ENCODE peak calls at places on chromosomes 7 and 10, in seven cellular contexts. One of them, this sample, is unnamed.
A peak's percentile ranks its signal among the peaks of the same experiment; 100 is the strongest.

GRCh38 chr10:132986576-132986975 is 44.2 kb upstream of the CFAP46 start:
- DNase-seq in uterus: no peak
- DNase-seq in activated T-cell treated with anti-CD3 and anti-CD28 coated beads, Interleukin-2, amount 50 U/mL, for 4 hours: no peak
- DNase-seq in CD4-positive, CD25-positive, alpha-beta regulatory T cell: no peak
- DNase-seq in ureter: no peak
- DNase-seq in fibroblast of lung: no peak
- DNase-seq in occipital lobe: no peak
- DNase-seq in this sample: no peak

GRCh38 chr7:17878621-17879020 is 61.7 kb downstream of the SNX13 start:
- DNase-seq in fibroblast of lung: no peak
- DNase-seq in occipital lobe: no peak
- DNase-seq in uterus: no peak
- DNase-seq in activated T-cell treated with anti-CD3 and anti-CD28 coated beads, Interleukin-2, amount 50 U/mL, for 4 hours: no peak
- DNase-seq in ureter: no peak
- DNase-seq in CD4-positive, CD25-positive, alpha-beta regulatory T cell: no peak
- DNase-seq in this sample: no peak

GRCh38 chr10:88934900-88935672 is 17.5 kb downstream of the ACTA2 start:
- DNase-seq in fibroblast of lung: peak; percentile 89
- DNase-seq in occipital lobe: peak; percentile 45
- DNase-seq in CD4-positive, CD25-positive, alpha-beta regulatory T cell: peak; percentile 78
- DNase-seq in activated T-cell treated with anti-CD3 and anti-CD28 coated beads, Interleukin-2, amount 50 U/mL, for 4 hours: peak; percentile 67
- DNase-seq in ureter: peak; percentile 82
- DNase-seq in uterus: peak; percentile 78
- DNase-seq in this sample: no peak

GRCh38 chr7:94877731-94878670 is 29.4 kb upstream of the PPP1R9A start:
- DNase-seq in fibroblast of lung: no peak
- DNase-seq in CD4-positive, CD25-positive, alpha-beta regulatory T cell: no peak
- DNase-seq in activated T-cell treated with anti-CD3 and anti-CD28 coated beads, Interleukin-2, amount 50 U/mL, for 4 hours: no peak
- DNase-seq in uterus: no peak
- DNase-seq in occipital lobe: no peak
- DNase-seq in ureter: no peak
- DNase-seq in this sample: no peak

GRCh38 chr7:158907390-158907789 is 51.0 kb downstream of the DYNC2I1 start:
- DNase-seq in CD4-positive, CD25-positive, alpha-beta regulatory T cell: no peak
- DNase-seq in occipital lobe: no peak
- DNase-seq in activated T-cell treated with anti-CD3 and anti-CD28 coated beads, Interleukin-2, amount 50 U/mL, for 4 hours: no peak
- DNase-seq in uterus: no peak
- DNase-seq in ureter: no peak
- DNase-seq in fibroblast of lung: no peak
- DNase-seq in this sample: no peak

GRCh38 chr7:568681-569035 is 49.0 kb upstream of the PDGFA start:
- DNase-seq in ureter: no peak
- DNase-seq in fibroblast of lung: peak; percentile 21
- DNase-seq in uterus: no peak
- DNase-seq in occipital lobe: no peak
- DNase-seq in CD4-positive, CD25-positive, alpha-beta regulatory T cell: no peak
- DNase-seq in activated T-cell treated with anti-CD3 and anti-CD28 coated beads, Interleukin-2, amount 50 U/mL, for 4 hours: no peak
- DNase-seq in this sample: no peak

GRCh38 chr7:30173058-30173897 is 38.5 kb downstream of the MTURN start:
- DNase-seq in uterus: peak; percentile 52
- DNase-seq in activated T-cell treated with anti-CD3 and anti-CD28 coated beads, Interleukin-2, amount 50 U/mL, for 4 hours: no peak
- DNase-seq in fibroblast of lung: peak; percentile 92
- DNase-seq in CD4-positive, CD25-positive, alpha-beta regulatory T cell: no peak
- DNase-seq in occipital lobe: peak; percentile 89
- DNase-seq in ureter: peak; percentile 77
- DNase-seq in this sample: peak; percentile 68

GRCh38 chr7:116167177-116167576 is 43.2 kb upstream of the TES start:
- DNase-seq in activated T-cell treated with anti-CD3 and anti-CD28 coated beads, Interleukin-2, amount 50 U/mL, for 4 hours: no peak
- DNase-seq in CD4-positive, CD25-positive, alpha-beta regulatory T cell: peak; percentile 9
- DNase-seq in uterus: no peak
- DNase-seq in occipital lobe: no peak
- DNase-seq in fibroblast of lung: no peak
- DNase-seq in ureter: no peak
- DNase-seq in this sample: no peak

GRCh38 chr10:49569031-49569765 is 30.3 kb upstream of the ERCC6 start:
- DNase-seq in ureter: no peak
- DNase-seq in occipital lobe: no peak
- DNase-seq in fibroblast of lung: peak; percentile 31
- DNase-seq in CD4-positive, CD25-positive, alpha-beta regulatory T cell: no peak
- DNase-seq in uterus: no peak
- DNase-seq in activated T-cell treated with anti-CD3 and anti-CD28 coated beads, Interleukin-2, amount 50 U/mL, for 4 hours: no peak
- DNase-seq in this sample: no peak

GRCh38 chr7:110595694-110596093 is 495.2 kb upstream of the LRRN3 start:
- DNase-seq in ureter: no peak
- DNase-seq in CD4-positive, CD25-positive, alpha-beta regulatory T cell: no peak
- DNase-seq in fibroblast of lung: no peak
- DNase-seq in activated T-cell treated with anti-CD3 and anti-CD28 coated beads, Interleukin-2, amount 50 U/mL, for 4 hours: no peak
- DNase-seq in occipital lobe: no peak
- DNase-seq in uterus: no peak
- DNase-seq in this sample: no peak

GRCh38 chr7:93047514-93048099 is 70.2 kb downstream of the SAMD9 start:
- DNase-seq in CD4-positive, CD25-positive, alpha-beta regulatory T cell: no peak
- DNase-seq in uterus: no peak
- DNase-seq in activated T-cell treated with anti-CD3 and anti-CD28 coated beads, Interleukin-2, amount 50 U/mL, for 4 hours: no peak
- DNase-seq in fibroblast of lung: no peak
- DNase-seq in occipital lobe: no peak
- DNase-seq in ureter: no peak
- DNase-seq in this sample: no peak

GRCh38 chr10:100303724-100304319 is 17.3 kb upstream of the BLOC1S2 start:
- DNase-seq in occipital lobe: no peak
- DNase-seq in fibroblast of lung: peak; percentile 49
- DNase-seq in activated T-cell treated with anti-CD3 and anti-CD28 coated beads, Interleukin-2, amount 50 U/mL, for 4 hours: no peak
- DNase-seq in ureter: no peak
- DNase-seq in uterus: no peak
- DNase-seq in CD4-positive, CD25-positive, alpha-beta regulatory T cell: no peak
- DNase-seq in this sample: no peak

GRCh38 chr10:132876967-132877366 is 65.4 kb downstream of the CFAP46 start:
- DNase-seq in uterus: peak; percentile 5
- DNase-seq in occipital lobe: no peak
- DNase-seq in activated T-cell treated with anti-CD3 and anti-CD28 coated beads, Interleukin-2, amount 50 U/mL, for 4 hours: peak; percentile 3
- DNase-seq in ureter: peak; percentile 30
- DNase-seq in CD4-positive, CD25-positive, alpha-beta regulatory T cell: no peak
- DNase-seq in fibroblast of lung: no peak
- DNase-seq in this sample: no peak

GRCh38 chr10:21372651-21373410 is 152.7 kb downstream of the SKIDA1 start:
- DNase-seq in fibroblast of lung: peak; percentile 92
- DNase-seq in activated T-cell treated with anti-CD3 and anti-CD28 coated beads, Interleukin-2, amount 50 U/mL, for 4 hours: no peak
- DNase-seq in uterus: peak; percentile 62
- DNase-seq in occipital lobe: no peak
- DNase-seq in ureter: peak; percentile 64
- DNase-seq in CD4-positive, CD25-positive, alpha-beta regulatory T cell: peak; percentile 31
- DNase-seq in this sample: no peak

GRCh38 chr7:22900784-22901183 is 78.1 kb upstream of the TOMM7 start:
- DNase-seq in activated T-cell treated with anti-CD3 and anti-CD28 coated beads, Interleukin-2, amount 50 U/mL, for 4 hours: no peak
- DNase-seq in uterus: no peak
- DNase-seq in CD4-positive, CD25-positive, alpha-beta regulatory T cell: no peak
- DNase-seq in ureter: no peak
- DNase-seq in fibroblast of lung: no peak
- DNase-seq in occipital lobe: no peak
- DNase-seq in this sample: no peak

GRCh38 chr10:34789993-34790506 is 25.0 kb downstream of the PARD3 start:
- DNase-seq in activated T-cell treated with anti-CD3 and anti-CD28 coated beads, Interleukin-2, amount 50 U/mL, for 4 hours: no peak
- DNase-seq in CD4-positive, CD25-positive, alpha-beta regulatory T cell: no peak
- DNase-seq in occipital lobe: no peak
- DNase-seq in fibroblast of lung: no peak
- DNase-seq in uterus: no peak
- DNase-seq in ureter: no peak
- DNase-seq in this sample: no peak

GRCh38 chr7:132548489-132549078 is 27.7 kb downstream of the PLXNA4 start:
- DNase-seq in ureter: no peak
- DNase-seq in CD4-positive, CD25-positive, alpha-beta regulatory T cell: no peak
- DNase-seq in uterus: no peak
- DNase-seq in fibroblast of lung: peak; percentile 50
- DNase-seq in activated T-cell treated with anti-CD3 and anti-CD28 coated beads, Interleukin-2, amount 50 U/mL, for 4 hours: no peak
- DNase-seq in occipital lobe: no peak
- DNase-seq in this sample: no peak

GRCh38 chr7:4189151-4189570 is 492.9 kb upstream of the FOXK1 start:
- DNase-seq in fibroblast of lung: peak; percentile 55
- DNase-seq in occipital lobe: peak; percentile 62
- DNase-seq in activated T-cell treated with anti-CD3 and anti-CD28 coated beads, Interleukin-2, amount 50 U/mL, for 4 hours: no peak
- DNase-seq in ureter: peak; percentile 94
- DNase-seq in CD4-positive, CD25-positive, alpha-beta regulatory T cell: no peak
- DNase-seq in uterus: peak; percentile 91
- DNase-seq in this sample: peak; percentile 30

GRCh38 chr10:124568339-124568738 is 106.7 kb downstream of the LHPP start:
- DNase-seq in CD4-positive, CD25-positive, alpha-beta regulatory T cell: no peak
- DNase-seq in activated T-cell treated with anti-CD3 and anti-CD28 coated beads, Interleukin-2, amount 50 U/mL, for 4 hours: no peak
- DNase-seq in fibroblast of lung: no peak
- DNase-seq in occipital lobe: no peak
- DNase-seq in uterus: no peak
- DNase-seq in ureter: no peak
- DNase-seq in this sample: no peak

GRCh38 chr7:64558781-64559180 is 4.1 kb downstream of the ZNF680 start:
- DNase-seq in CD4-positive, CD25-positive, alpha-beta regulatory T cell: no peak
- DNase-seq in ureter: no peak
- DNase-seq in activated T-cell treated with anti-CD3 and anti-CD28 coated beads, Interleukin-2, amount 50 U/mL, for 4 hours: no peak
- DNase-seq in occipital lobe: no peak
- DNase-seq in uterus: no peak
- DNase-seq in fibroblast of lung: no peak
- DNase-seq in this sample: no peak

GRCh38 chr10:124688889-124689670 is 55.1 kb downstream of the FAM53B start:
- DNase-seq in uterus: no peak
- DNase-seq in activated T-cell treated with anti-CD3 and anti-CD28 coated beads, Interleukin-2, amount 50 U/mL, for 4 hours: peak; percentile 29
- DNase-seq in CD4-positive, CD25-positive, alpha-beta regulatory T cell: peak; percentile 54
- DNase-seq in fibroblast of lung: no peak
- DNase-seq in occipital lobe: no peak
- DNase-seq in ureter: no peak
- DNase-seq in this sample: no peak

GRCh38 chr7:1558181-1558811 is 2.3 kb upstream of the TMEM184A start:
- DNase-seq in occipital lobe: no peak
- DNase-seq in activated T-cell treated with anti-CD3 and anti-CD28 coated beads, Interleukin-2, amount 50 U/mL, for 4 hours: no peak
- DNase-seq in ureter: no peak
- DNase-seq in CD4-positive, CD25-positive, alpha-beta regulatory T cell: no peak
- DNase-seq in uterus: no peak
- DNase-seq in fibroblast of lung: no peak
- DNase-seq in this sample: no peak

GRCh38 chr10:36469585-36469984 is 655.8 kb upstream of the ANKRD30A start:
- DNase-seq in occipital lobe: no peak
- DNase-seq in ureter: no peak
- DNase-seq in CD4-positive, CD25-positive, alpha-beta regulatory T cell: no peak
- DNase-seq in uterus: no peak
- DNase-seq in fibroblast of lung: no peak
- DNase-seq in activated T-cell treated with anti-CD3 and anti-CD28 coated beads, Interleukin-2, amount 50 U/mL, for 4 hours: no peak
- DNase-seq in this sample: no peak

GRCh38 chr7:25619963-25620799 is 391.9 kb upstream of the NPVF start:
- DNase-seq in activated T-cell treated with anti-CD3 and anti-CD28 coated beads, Interleukin-2, amount 50 U/mL, for 4 hours: no peak
- DNase-seq in occipital lobe: no peak
- DNase-seq in ureter: peak; percentile 64
- DNase-seq in uterus: peak; percentile 63
- DNase-seq in CD4-positive, CD25-positive, alpha-beta regulatory T cell: peak; percentile 8
- DNase-seq in fibroblast of lung: peak; percentile 9
- DNase-seq in this sample: peak; percentile 18

GRCh38 chr10:100993986-100994708 is 5.5 kb upstream of the LZTS2 start:
- DNase-seq in activated T-cell treated with anti-CD3 and anti-CD28 coated beads, Interleukin-2, amount 50 U/mL, for 4 hours: no peak
- DNase-seq in ureter: no peak
- DNase-seq in occipital lobe: no peak
- DNase-seq in CD4-positive, CD25-positive, alpha-beta regulatory T cell: no peak
- DNase-seq in fibroblast of lung: peak; percentile 55
- DNase-seq in uterus: no peak
- DNase-seq in this sample: no peak

GRCh38 chr10:83522881-83523386 is 616.4 kb upstream of the GHITM start:
- DNase-seq in ureter: no peak
- DNase-seq in occipital lobe: no peak
- DNase-seq in CD4-positive, CD25-positive, alpha-beta regulatory T cell: no peak
- DNase-seq in activated T-cell treated with anti-CD3 and anti-CD28 coated beads, Interleukin-2, amount 50 U/mL, for 4 hours: no peak
- DNase-seq in fibroblast of lung: no peak
- DNase-seq in uterus: no peak
- DNase-seq in this sample: no peak

GRCh38 chr10:88583584-88583957 is 453 bp upstream of the RNLS start:
- DNase-seq in uterus: no peak
- DNase-seq in ureter: no peak
- DNase-seq in fibroblast of lung: no peak
- DNase-seq in occipital lobe: no peak
- DNase-seq in CD4-positive, CD25-positive, alpha-beta regulatory T cell: no peak
- DNase-seq in activated T-cell treated with anti-CD3 and anti-CD28 coated beads, Interleukin-2, amount 50 U/mL, for 4 hours: no peak
- DNase-seq in this sample: no peak

GRCh38 chr10:59971915-59972314 is 65.6 kb upstream of the CCDC6 start:
- DNase-seq in CD4-positive, CD25-positive, alpha-beta regulatory T cell: no peak
- DNase-seq in ureter: no peak
- DNase-seq in uterus: no peak
- DNase-seq in activated T-cell treated with anti-CD3 and anti-CD28 coated beads, Interleukin-2, amount 50 U/mL, for 4 hours: no peak
- DNase-seq in occipital lobe: no peak
- DNase-seq in fibroblast of lung: peak; percentile 34
- DNase-seq in this sample: no peak

GRCh38 chr10:122307669-122308486 is 36.8 kb downstream of the BTBD16 start:
- DNase-seq in CD4-positive, CD25-positive, alpha-beta regulatory T cell: no peak
- DNase-seq in occipital lobe: peak; percentile 47
- DNase-seq in uterus: peak; percentile 88
- DNase-seq in ureter: peak; percentile 69
- DNase-seq in activated T-cell treated with anti-CD3 and anti-CD28 coated beads, Interleukin-2, amount 50 U/mL, for 4 hours: no peak
- DNase-seq in fibroblast of lung: peak; percentile 89
- DNase-seq in this sample: no peak

GRCh38 chr10:123043409-123043925 is 34.7 kb downstream of the ACADSB start:
- DNase-seq in uterus: no peak
- DNase-seq in CD4-positive, CD25-positive, alpha-beta regulatory T cell: peak; percentile 54
- DNase-seq in activated T-cell treated with anti-CD3 and anti-CD28 coated beads, Interleukin-2, amount 50 U/mL, for 4 hours: peak; percentile 24
- DNase-seq in ureter: peak; percentile 47
- DNase-seq in fibroblast of lung: peak; percentile 64
- DNase-seq in occipital lobe: peak; percentile 21
- DNase-seq in this sample: peak; percentile 44